ENCODE peak calls at places on chromosome 22, in eight cellular contexts. D, V, U, G, O, E, A and X are unnamed samples.

GRCh38 chr22:35987487-35987886 is 41.1 kb downstream of the RBFOX2 start:
- DNase-seq in V (no peak), A (no peak), O (no peak), U (no peak), E (no peak), G (no peak), D (no peak), X (no peak)

GRCh38 chr22:48576333-48577013 is 1251.2 kb downstream of the BRD1 start:
- DNase-seq in E (peak), O (peak), G (no peak), U (no peak), V (peak), D (no peak), A (no peak), X (no peak)

GRCh38 chr22:35116269-35116668 is 50.3 kb downstream of the ISX start:
- DNase-seq in G (no peak), O (no peak), E (no peak), V (no peak), U (no peak), D (no peak), A (no peak), X (no peak)

GRCh38 chr22:37822079-37822833 is 926 bp upstream of the GALR3 start:
- DNase-seq in D (no peak), E (no peak), G (no peak), O (no peak), U (no peak), A (no peak), V (no peak), X (no peak)

GRCh38 chr22:29343313-29343805 is 27.9 kb upstream of the RASL10A start:
- DNase-seq in A (no peak), D (no peak), U (no peak), E (peak), V (no peak), O (peak), G (no peak), X (no peak)

GRCh38 chr22:30332994-30333706 is 6.4 kb upstream of the TBC1D10A start:
- DNase-seq in V (no peak), O (no peak), U (no peak), G (no peak), A (no peak), D (no peak), E (no peak), X (peak)

GRCh38 chr22:41030891-41031290 is 61.5 kb upstream of the EP300 start:
- DNase-seq in A (no peak), D (no peak), V (no peak), U (no peak), O (no peak), G (no peak), E (no peak), X (no peak)

GRCh38 chr22:48765595-48765994 is 1062.1 kb downstream of the BRD1 start:
- DNase-seq in E (no peak), U (no peak), V (no peak), D (no peak), A (no peak), O (no peak), G (no peak), X (no peak)

GRCh38 chr22:32764330-32765116 is 37.0 kb upstream of the TIMP3 start:
- DNase-seq in E (no peak), A (no peak), D (no peak), O (no peak), G (no peak), U (no peak), V (no peak), X (no peak)